ENCODE peak calls at places on chromosomes 4 and X, in seven cellular contexts. C, J, N, Y, S, X and E are unnamed samples.
A peak's percentile ranks its signal among the peaks of the same experiment; 100 is the strongest.

GRCh38 chrX:115259238-115259875 is 25.5 kb upstream of the LRCH2 start:
- DNase-seq in X (no peak), S (no peak), N (no peak), C (no peak), Y (peak; percentile 51), J (no peak), E (no peak)

GRCh38 chrX:18424482-18425198 is 768 bp upstream of the CDKL5 start:
- DNase-seq in X (no peak), Y (peak; percentile 27), J (peak; percentile 17), S (peak; percentile 7), C (no peak), N (no peak), E (no peak)

GRCh38 chrX:130030826-130031225 is 48.4 kb downstream of the BCORL1 start:
- DNase-seq in C (no peak), J (no peak), Y (no peak), S (no peak), N (no peak), X (no peak), E (no peak)

GRCh38 chr4:35124116-35124515 is 1120.2 kb downstream of the ARAP2 start:
- DNase-seq in X (no peak), J (no peak), S (no peak), C (no peak), Y (no peak), N (no peak), E (no peak)

GRCh38 chr4:6767725-6768538 is 14.6 kb upstream of the KIAA0232 start:
- DNase-seq in S (no peak), J (no peak), C (no peak), X (no peak), N (no peak), Y (no peak), E (no peak)

GRCh38 chrX:40082447-40083119 is 15.2 kb downstream of the BCOR start:
- DNase-seq in C (no peak), X (no peak), N (no peak), J (no peak), S (no peak), Y (no peak), E (no peak)

GRCh38 chrX:52416816-52417215 is 48.0 kb downstream of the XAGE2 start:
- DNase-seq in C (no peak), Y (no peak), S (no peak), N (no peak), X (no peak), J (no peak), E (no peak)

GRCh38 chr4:102168580-102168979 is 176.7 kb downstream of the SLC39A8 start:
- DNase-seq in X (peak; percentile 70), Y (no peak), J (no peak), N (no peak), S (no peak), C (no peak), E (no peak)

GRCh38 chr4:87278335-87278794 is 44.3 kb downstream of the HSD17B13 start:
- DNase-seq in J (no peak), Y (no peak), C (no peak), X (no peak), S (no peak), N (no peak), E (no peak)

GRCh38 chr4:24840826-24841587 is 45.6 kb downstream of the SOD3 start:
- DNase-seq in S (no peak), C (no peak), N (no peak), X (no peak), Y (no peak), J (no peak), E (no peak)

GRCh38 chrX:149837639-149838038 is 43.3 kb upstream of the MAGEA8 start:
- DNase-seq in S (no peak), X (no peak), C (no peak), J (no peak), N (no peak), Y (no peak), E (no peak)

GRCh38 chr4:185656467-185656890 is 121.2 kb upstream of the PDLIM3 start:
- DNase-seq in N (no peak), S (no peak), C (peak; percentile 10), J (peak; percentile 45), X (no peak), Y (peak; percentile 58), E (no peak)

GRCh38 chr4:22170353-22170752 is 221.8 kb upstream of the KCNIP4 start:
- DNase-seq in N (no peak), Y (peak; percentile 11), C (no peak), S (no peak), J (no peak), X (no peak), E (no peak)

GRCh38 chrX:134631404-134632346 is 26.6 kb downstream of the PLAC1 start:
- DNase-seq in Y (peak; percentile 90), J (no peak), N (no peak), X (no peak), C (peak; percentile 6), S (no peak), E (no peak)

GRCh38 chrX:13646154-13646549 is 6.8 kb upstream of the TCEANC start:
- DNase-seq in J (peak; percentile 60), C (peak; percentile 70), Y (peak; percentile 66), N (no peak), S (peak; percentile 5), X (peak; percentile 3), E (peak; percentile 37)

GRCh38 chrX:119399772-119400101 is 601 bp downstream of the SLC25A43 start:
- DNase-seq in J (no peak), N (no peak), C (no peak), Y (peak; percentile 47), S (no peak), X (no peak), E (no peak)

GRCh38 chr4:152808670-152809069 is 28.9 kb downstream of the ARFIP1 start:
- DNase-seq in S (no peak), Y (no peak), X (no peak), N (no peak), J (no peak), C (no peak), E (no peak)

GRCh38 chr4:114384629-114385028 is 214.0 kb upstream of the UGT8 start:
- DNase-seq in C (no peak), J (no peak), S (no peak), Y (peak; percentile 58), X (peak; percentile 37), N (no peak), E (no peak)